ENCODE peak calls at places on chromosomes 13 and 19, in eight cellular contexts. X is GM06990, A is breast epithelium, U is coronary artery, P is IMR-90, O is body of pancreas, N is K562, K is fibroblast of lung. L is an unnamed sample.

GRCh38 chr13:20774746-20775145 is 985 bp upstream of the EEF1AKMT1 start:
- DNase-seq in X (no peak), A (no peak), U (no peak), P (no peak), O (no peak), N (no peak), K (no peak), L (no peak)

GRCh38 chr19:17205237-17206140 is 9.7 kb upstream of the USE1 start:
- DNase-seq in X (no peak), A (peak), U (no peak), P (peak), O (peak), N (peak), K (peak), L (peak)

GRCh38 chr13:41587490-41587889 is 130.1 kb downstream of the RGCC start:
- DNase-seq in X (no peak), A (no peak), U (no peak), P (no peak), O (no peak), N (no peak), K (no peak), L (no peak)

GRCh38 chr19:58330458-58330857 is 3.7 kb downstream of the ZSCAN22 start:
- DNase-seq in X (no peak), A (no peak), U (no peak), P (peak), O (no peak), N (peak), K (peak), L (peak)

GRCh38 chr19:32241957-32242710 is 103.3 kb upstream of the ZNF507 start:
- DNase-seq in X (no peak), A (peak), U (no peak), P (no peak), O (no peak), N (no peak), K (no peak), L (peak)

GRCh38 chr19:17405250-17406038 is at the start of gene BST2:
- DNase-seq in X (peak), A (peak), U (no peak), P (peak), O (peak), N (peak), K (peak), L (peak)

GRCh38 chr19:5036733-5037681 is 68.1 kb downstream of the KDM4B start:
- DNase-seq in X (no peak), A (no peak), U (no peak), P (peak), O (no peak), N (no peak), K (peak), L (peak)

GRCh38 chr19:49643466-49643865 is 1.5 kb downstream of the SCAF1 start:
- DNase-seq in X (no peak), A (no peak), U (no peak), P (no peak), O (no peak), N (peak), K (no peak), L (no peak)

GRCh38 chr13:19601749-19602725 is 31.4 kb upstream of the MPHOSPH8 start:
- DNase-seq in X (peak), A (no peak), U (no peak), P (peak), O (peak), N (peak), K (peak), L (peak)

GRCh38 chr19:12648088-12648487 is 18.5 kb downstream of the MAN2B1 start:
- DNase-seq in X (no peak), A (no peak), U (no peak), P (no peak), O (peak), N (peak), K (no peak), L (no peak)
- H3K4me3 ChIP-seq in X (no peak), A (peak), U (peak), P (no peak), O (no peak), N (peak), K (no peak), L (peak)

GRCh38 chr19:10918359-10918758 is 10.1 kb downstream of the YIPF2 start:
- DNase-seq in X (no peak), A (no peak), U (no peak), P (no peak), O (no peak), N (no peak), K (no peak), L (no peak)

GRCh38 chr19:10915511-10916091 is 12.8 kb downstream of the YIPF2 start:
- DNase-seq in X (no peak), A (no peak), U (no peak), P (peak), O (no peak), N (no peak), K (peak), L (peak)

GRCh38 chr19:10913716-10914340 is 14.6 kb downstream of the YIPF2 start:
- DNase-seq in X (no peak), A (no peak), U (no peak), P (no peak), O (no peak), N (no peak), K (no peak), L (no peak)

GRCh38 chr19:10919352-10920287 is 8.8 kb downstream of the YIPF2 start:
- DNase-seq in X (no peak), A (no peak), U (no peak), P (no peak), O (peak), N (no peak), K (no peak), L (no peak)

DNA sequence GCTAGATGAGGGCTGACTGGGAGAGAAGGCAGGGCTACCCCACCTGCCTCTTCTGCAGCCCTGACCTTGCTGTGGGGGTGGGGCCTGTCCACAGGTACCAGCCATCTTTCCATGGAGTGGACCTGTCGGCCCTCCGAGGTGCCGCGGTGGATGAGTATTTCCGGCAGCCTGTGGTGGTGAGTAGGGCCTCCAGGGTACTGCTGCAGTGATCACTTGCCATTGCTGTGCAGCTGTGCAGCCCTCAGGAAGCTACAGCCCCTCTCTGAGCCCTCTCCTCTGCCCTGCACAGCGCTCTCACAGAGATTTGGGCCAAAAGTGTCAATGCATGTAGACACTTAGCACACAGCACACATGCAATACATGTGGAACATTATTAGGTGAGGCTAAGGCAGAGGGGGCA is 11.8 kb downstream of the YIPF2 start:
- DNase-seq in X (no peak), A (no peak), U (no peak), P (no peak), O (no peak), N (no peak), K (no peak), L (no peak)
- TF ChIP-seq CTCF in X (no peak), A (no peak), U (no peak), P (no peak), O (no peak), N (no peak), K (no peak), L (no peak)

GRCh38 chr19:39397360-39398296 is 6.5 kb downstream of the MED29 start:
- DNase-seq in X (peak), A (peak), U (no peak), P (peak), O (peak), N (peak), K (peak), L (peak)
- H3K4me3 ChIP-seq in X (peak), A (no peak), U (peak), P (no peak), O (no peak), N (no peak), K (no peak), L (no peak)

DNA sequence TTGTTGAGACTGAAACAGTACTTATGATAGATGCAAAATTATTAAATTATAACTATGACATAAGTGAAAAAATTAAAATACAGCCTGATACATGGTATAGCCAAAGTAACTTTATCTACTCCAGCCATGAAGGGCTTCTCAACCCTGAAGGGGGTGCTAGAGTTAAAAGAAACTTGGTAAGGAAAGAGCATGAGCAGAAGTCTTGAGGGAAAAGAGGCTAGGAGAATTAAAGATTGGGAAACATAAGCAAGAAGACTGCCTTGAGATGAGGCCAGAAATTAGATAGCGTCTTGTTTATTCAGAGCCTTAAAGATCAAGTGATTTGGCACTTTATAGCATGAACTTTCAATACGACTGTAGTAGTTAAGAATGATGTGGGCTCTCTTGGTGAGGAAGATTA is 385.5 kb upstream of the PRR20A start:
- DNase-seq in X (no peak), A (no peak), U (no peak), P (no peak), O (no peak), N (no peak), K (no peak), L (no peak)
- TF ChIP-seq CTCF in X (no peak), A (no peak), U (no peak), P (no peak), O (no peak), N (no peak), K (no peak), L (no peak)

GRCh38 chr19:23343434-23344010 is 51.7 kb downstream of the ZNF91 start:
- DNase-seq in X (no peak), A (no peak), U (no peak), P (no peak), O (no peak), N (no peak), K (peak), L (no peak)

GRCh38 chr19:23345838-23346237 is 49.4 kb downstream of the ZNF91 start:
- DNase-seq in X (no peak), A (no peak), U (no peak), P (no peak), O (no peak), N (peak), K (no peak), L (no peak)

GRCh38 chr19:23351806-23352205 is 43.5 kb downstream of the ZNF91 start:
- DNase-seq in X (no peak), A (no peak), U (no peak), P (no peak), O (no peak), N (no peak), K (no peak), L (no peak)

GRCh38 chr19:23346696-23347095 is 48.6 kb downstream of the ZNF91 start:
- DNase-seq in X (no peak), A (no peak), U (no peak), P (no peak), O (no peak), N (no peak), K (no peak), L (no peak)
- H3K4me3 ChIP-seq in X (no peak), A (no peak), U (no peak), P (no peak), O (no peak), N (no peak), K (no peak), L (no peak)

GRCh38 chr19:19259741-19260140 is 13.4 kb downstream of the TM6SF2 start:
- DNase-seq in X (no peak), A (no peak), U (no peak), P (peak), O (no peak), N (peak), K (peak), L (peak)

GRCh38 chr19:19261350-19262189 is 11.5 kb downstream of the TM6SF2 start:
- DNase-seq in X (no peak), A (no peak), U (no peak), P (no peak), O (no peak), N (peak), K (no peak), L (no peak)

GRCh38 chr19:19258589-19259338 is 14.3 kb downstream of the TM6SF2 start:
- DNase-seq in X (no peak), A (no peak), U (no peak), P (no peak), O (no peak), N (no peak), K (no peak), L (no peak)

GRCh38 chr19:19260842-19261241 is 12.3 kb downstream of the TM6SF2 start:
- DNase-seq in X (no peak), A (no peak), U (no peak), P (no peak), O (no peak), N (no peak), K (no peak), L (no peak)

DNA sequence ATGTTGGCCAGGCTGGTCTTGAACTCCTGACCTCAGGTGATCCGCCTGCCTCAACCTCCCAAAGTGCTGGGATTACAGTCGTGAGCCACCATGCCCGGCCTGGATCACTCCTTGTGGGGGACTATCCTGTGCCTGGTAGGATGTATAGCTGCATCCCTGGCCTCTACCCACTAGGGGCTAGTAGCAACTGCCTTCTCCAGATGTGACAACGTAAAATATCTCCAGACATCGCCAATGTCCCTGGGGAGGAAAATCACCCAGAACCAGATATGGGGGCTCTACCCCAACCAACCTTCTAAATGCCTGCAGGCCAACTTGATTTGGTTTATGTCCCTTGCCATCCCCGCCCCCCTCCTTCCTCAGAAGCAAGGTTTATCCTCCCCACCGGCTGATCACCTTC is 12.7 kb downstream of the TM6SF2 start:
- DNase-seq in X (no peak), A (no peak), U (no peak), P (no peak), O (no peak), N (no peak), K (no peak), L (no peak)
- TF ChIP-seq CTCF in X (no peak), A (no peak), U (no peak), P (no peak), O (no peak), N (no peak), K (no peak), L (no peak)

DNA sequence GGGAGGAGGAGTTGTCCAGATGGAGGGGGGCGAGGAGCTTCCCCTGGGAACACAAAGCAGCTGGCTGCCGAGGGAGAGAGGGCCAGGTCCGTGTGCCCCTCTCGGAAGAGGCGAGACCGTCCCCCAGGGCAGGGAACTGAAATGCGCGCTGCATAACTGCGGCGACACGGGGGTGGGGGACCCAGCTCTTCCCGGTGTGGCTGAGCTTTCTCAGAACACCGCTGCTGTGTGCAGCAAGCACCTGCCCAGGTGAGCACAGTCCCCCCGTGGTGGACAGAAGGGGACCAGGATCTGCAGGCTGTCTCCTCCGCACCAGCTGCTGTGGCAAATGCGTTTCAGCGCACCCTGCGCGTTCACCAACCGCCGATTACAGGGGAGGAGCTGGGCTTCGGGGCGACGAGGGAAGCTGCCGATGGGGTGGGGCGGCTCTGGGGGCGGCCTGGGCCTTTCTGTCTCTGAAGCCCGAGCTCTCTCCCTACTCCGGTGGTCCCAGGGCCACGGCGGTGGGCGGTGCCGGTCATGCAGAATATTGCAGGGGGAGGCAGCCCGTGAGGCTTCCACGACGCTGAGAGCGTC is 54.6 kb upstream of the F7 start:
- DNase-seq in X (no peak), A (no peak), U (no peak), P (no peak), O (no peak), N (no peak), K (no peak), L (no peak)
- H3K4me3 ChIP-seq in X (no peak), A (no peak), U (peak), P (no peak), O (no peak), N (no peak), K (no peak), L (no peak)

DNA sequence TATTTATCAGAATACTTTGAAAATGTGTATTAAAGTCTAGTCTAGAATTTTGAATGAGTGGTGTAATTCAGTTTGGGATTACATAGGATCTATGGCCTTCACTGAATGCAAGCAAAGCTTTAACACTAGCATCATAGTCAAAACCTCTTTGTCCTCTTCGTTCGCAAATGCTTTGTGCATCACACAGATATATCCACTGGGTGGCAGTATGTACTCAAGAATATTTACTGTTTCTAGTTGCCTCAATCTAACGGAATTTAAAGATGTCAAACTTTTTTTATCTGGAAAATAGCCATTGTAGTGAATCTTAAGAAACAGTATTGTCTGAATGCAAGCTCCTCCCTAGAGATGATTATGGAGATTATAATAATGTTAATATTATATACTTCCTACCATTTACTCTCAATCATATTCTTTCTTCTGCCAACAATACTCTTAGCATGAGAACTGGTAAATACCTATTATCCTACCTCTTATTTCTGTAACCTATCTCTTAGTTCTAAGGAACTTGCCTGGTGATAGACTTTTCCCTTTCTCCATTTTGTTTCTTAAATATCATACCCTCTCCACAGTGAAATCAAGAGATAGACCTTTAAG is 25.8 kb downstream of the LACC1 start:
- DNase-seq in X (no peak), A (no peak), U (no peak), P (peak), O (peak), N (peak), K (peak), L (peak)
- TF ChIP-seq CTCF in X (peak), A (peak), U (peak), P (peak), O (peak), N (peak), K (peak), L (peak)

DNA sequence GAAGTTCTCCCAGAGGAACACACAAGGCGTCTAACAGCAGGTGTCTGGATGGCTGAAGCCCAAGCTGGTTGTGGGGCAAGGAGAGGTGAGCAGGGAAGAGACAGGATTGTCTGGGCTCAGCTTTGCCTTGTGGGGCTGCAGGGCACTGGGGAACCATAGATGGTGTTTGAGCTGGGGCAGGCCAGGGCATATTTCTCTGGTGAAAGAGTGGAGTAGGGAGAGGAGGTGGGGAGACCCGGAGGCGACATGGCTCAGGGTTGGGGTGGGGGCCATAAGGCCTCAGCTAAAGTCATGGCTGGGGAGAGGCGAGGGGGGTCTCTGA is 5.4 kb upstream of the PALM start:
- DNase-seq in X (no peak), A (no peak), U (no peak), P (no peak), O (no peak), N (no peak), K (no peak), L (no peak)
- H3K4me3 ChIP-seq in X (no peak), A (peak), U (peak), P (no peak), O (no peak), N (peak), K (no peak), L (peak)